ENCODE peak calls at places on chromosomes 12 and 14, in six cellular contexts. N, T, K, O, A and L are unnamed samples.

GRCh38 chr14:75826599-75826998 is 155.2 kb downstream of the TGFB3 start:
- DNase-seq in K (no peak), O (no peak), T (peak; percentile 55), A (no peak), N (no peak), L (no peak)

GRCh38 chr14:58488550-58488949 is 61.0 kb downstream of the KIAA0586 start:
- DNase-seq in K (no peak), T (peak; percentile 50), N (no peak), O (peak; percentile 14), A (no peak), L (no peak)

GRCh38 chr14:50021261-50021660 is 95.1 kb downstream of the VCPKMT start:
- DNase-seq in N (no peak), O (peak; percentile 84), A (no peak), T (no peak), K (no peak), L (no peak)

GRCh38 chr12:92393504-92393903 is 247.9 kb upstream of the BTG1 start:
- DNase-seq in A (no peak), O (no peak), K (no peak), N (no peak), T (no peak), L (no peak)

GRCh38 chr12:112347521-112347920 is 34.7 kb downstream of the HECTD4 start:
- DNase-seq in K (no peak), O (no peak), N (no peak), T (peak; percentile 99), A (no peak), L (no peak)

GRCh38 chr14:103456167-103456835 is 66.3 kb downstream of the CKB start:
- DNase-seq in K (no peak), N (no peak), A (no peak), T (peak; percentile 52), O (no peak), L (no peak)

GRCh38 chr14:33376510-33376909 is 437.8 kb downstream of the NPAS3 start:
- DNase-seq in A (no peak), O (no peak), N (no peak), T (no peak), K (no peak), L (no peak)

GRCh38 chr14:78070344-78070743 is 99.8 kb upstream of the NRXN3 start:
- DNase-seq in A (no peak), O (no peak), T (no peak), K (no peak), N (no peak), L (no peak)

GRCh38 chr12:21731144-21731543 is 43.4 kb downstream of the KCNJ8 start:
- DNase-seq in N (no peak), K (no peak), A (no peak), O (no peak), T (no peak), L (no peak)

GRCh38 chr12:54412348-54412747 is 6.7 kb downstream of the ITGA5 start:
- DNase-seq in A (no peak), T (no peak), K (no peak), N (no peak), O (no peak), L (no peak)

GRCh38 chr14:60249321-60250251 is 565 bp downstream of the PPM1A start:
- DNase-seq in T (peak; percentile 54), A (peak; percentile 72), K (peak; percentile 71), O (peak; percentile 76), N (peak; percentile 75), L (peak; percentile 71)

GRCh38 chr12:65162609-65163008 is 6.8 kb upstream of the LEMD3 start:
- DNase-seq in T (no peak), O (no peak), N (no peak), K (no peak), A (no peak), L (no peak)

GRCh38 chr12:81245918-81246611 is 168.2 kb downstream of the ACSS3 start:
- DNase-seq in O (no peak), A (no peak), N (no peak), T (no peak), K (no peak), L (no peak)

GRCh38 chr14:96122496-96122895 is 82.1 kb upstream of the BDKRB2 start:
- DNase-seq in N (no peak), O (no peak), T (peak; percentile 90), K (no peak), A (no peak), L (no peak)

GRCh38 chr12:92080390-92081285 is 65.0 kb downstream of the BTG1 start:
- DNase-seq in N (no peak), T (peak; percentile 90), A (no peak), O (peak; percentile 57), K (no peak), L (peak; percentile 68)

GRCh38 chr12:127381043-127381668 is 885.8 kb upstream of the TMEM132C start:
- DNase-seq in N (peak; percentile 60), O (peak; percentile 3), A (peak; percentile 6), T (no peak), K (no peak), L (peak; percentile 62)

GRCh38 chr12:75585309-75585708 is 73.9 kb upstream of the KRR1 start:
- DNase-seq in T (peak; percentile 92), O (no peak), N (no peak), K (no peak), A (no peak), L (no peak)

GRCh38 chr12:105741786-105742566 is 396.8 kb downstream of the NUAK1 start:
- DNase-seq in A (peak; percentile 53), N (no peak), T (peak; percentile 83), O (no peak), K (no peak), L (no peak)

DNA sequence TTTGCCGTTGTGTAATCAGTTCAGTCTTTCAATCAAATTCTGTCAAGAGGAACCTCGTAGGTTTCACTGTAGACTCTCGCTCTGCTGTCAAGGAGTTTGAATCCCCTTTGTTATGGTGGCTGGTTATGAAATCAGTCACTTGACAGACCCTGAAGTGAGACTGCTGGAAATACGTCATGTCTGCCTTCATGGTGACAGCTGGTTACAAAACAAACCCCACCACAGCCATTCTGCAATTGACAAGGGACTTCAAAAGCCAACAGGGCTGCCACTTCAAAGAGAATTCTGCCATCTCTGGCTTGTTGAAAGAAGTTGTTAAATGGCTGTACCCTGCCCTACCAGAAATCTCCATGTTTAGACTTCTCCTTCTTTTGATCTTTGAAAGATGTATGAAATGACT is 286.9 kb downstream of the ERC1 start:
- DNase-seq in O (peak; percentile 61), A (no peak), K (no peak), T (no peak), N (no peak), L (no peak)
- H3K4me3 ChIP-seq in O (peak overlapping the region; percentile 40), A (no peak overlapping the region), K (no peak overlapping the region), T (no peak overlapping the region), N (no peak overlapping the region), L (no peak overlapping the region)

GRCh38 chr12:58364389-58365086 is 423.2 kb downstream of the ATP23 start:
- DNase-seq in K (no peak), T (peak; percentile 99), A (no peak), O (no peak), N (no peak), L (no peak)

GRCh38 chr12:58368001-58368400 is 426.6 kb downstream of the ATP23 start:
- DNase-seq in T (no peak), K (no peak), O (no peak), N (no peak), A (no peak), L (no peak)

GRCh38 chr12:58365087-58365390 is 423.7 kb downstream of the ATP23 start:
- DNase-seq in A (no peak), K (no peak), N (no peak), O (no peak), T (no peak), L (no peak)

GRCh38 chr12:58369576-58369975 is 428.2 kb downstream of the ATP23 start:
- DNase-seq in A (no peak), K (no peak), N (no peak), T (peak; percentile 20), O (no peak), L (no peak)

GRCh38 chr12:58367041-58367440 is 425.7 kb downstream of the ATP23 start:
- DNase-seq in K (no peak), O (no peak), N (no peak), A (no peak), T (peak; percentile 55), L (no peak)
- H3K4me1 ChIP-seq in K (no peaks in the 10 kb centered on the region), O (no peaks in the 10 kb centered on the region), N (no peaks in the 10 kb centered on the region), A (no peaks in the 10 kb centered on the region), T (peaks cover 25% of the 10 kb centered on the region), L (no peaks in the 10 kb centered on the region)

GRCh38 chr14:100118377-100119011 is 41.0 kb downstream of the DEGS2 start:
- DNase-seq in K (no peak), O (no peak), A (no peak), N (no peak), T (peak; percentile 33), L (no peak)
- H3K36me3 ChIP-seq in K (peaks cover 12% of the 10 kb centered on the region), O (peaks cover 97% of the 10 kb centered on the region), A (no peaks in the 10 kb centered on the region), N (peaks cover 3% of the 10 kb centered on the region), T (peaks cover under 1% of the 10 kb centered on the region), L (peaks cover under 1% of the 10 kb centered on the region)

DNA sequence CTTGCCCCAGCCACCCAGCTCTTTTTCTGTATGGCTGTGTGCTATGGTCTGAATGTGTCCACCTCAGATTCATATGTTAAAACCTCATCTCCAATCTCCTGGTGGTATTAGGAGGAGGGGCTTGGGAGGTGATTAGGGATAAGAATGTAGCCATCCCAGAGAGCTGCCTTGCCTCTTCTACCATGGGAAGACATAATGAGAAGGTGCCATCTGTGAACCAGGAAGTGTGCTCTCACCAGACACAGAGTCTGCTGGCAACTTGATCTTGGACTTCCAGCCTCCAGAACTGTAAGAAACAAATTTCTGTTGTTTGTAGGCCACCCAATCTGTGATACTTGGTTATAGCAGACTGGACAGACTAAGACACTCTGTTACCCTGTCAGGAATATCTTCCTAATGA is 22.8 kb upstream of the JPH4 start:
- DNase-seq in N (no peak), T (no peak), A (no peak), O (no peak), K (no peak), L (no peak)
- H3K4me3 ChIP-seq in N (no peak overlapping the region), T (no peak overlapping the region), A (no peak overlapping the region), O (no peak overlapping the region), K (no peak overlapping the region), L (no peak overlapping the region)

GRCh38 chr14:68687746-68688145 is 105.1 kb downstream of the ZFP36L1 start:
- DNase-seq in A (no peak), K (no peak), T (peak; percentile 92), O (no peak), N (no peak), L (no peak)

GRCh38 chr14:68686212-68686478 is 106.7 kb downstream of the ZFP36L1 start:
- DNase-seq in A (no peak), O (no peak), N (no peak), K (no peak), T (no peak), L (no peak)

GRCh38 chr14:68685419-68686211 is 107.3 kb downstream of the ZFP36L1 start:
- DNase-seq in N (no peak), K (no peak), A (no peak), T (peak; percentile 84), O (peak; percentile 97), L (no peak)

GRCh38 chr14:68684466-68685418 is 108.1 kb downstream of the ZFP36L1 start:
- DNase-seq in T (no peak), N (no peak), O (no peak), K (no peak), A (no peak), L (no peak)

GRCh38 chr14:68686724-68687123 is 106.1 kb downstream of the ZFP36L1 start:
- DNase-seq in A (no peak), N (no peak), K (no peak), O (no peak), T (no peak), L (no peak)
- H3K4me1 ChIP-seq in A (peaks cover 58% of the 10 kb centered on the region), N (peaks cover 20% of the 10 kb centered on the region), K (peaks cover 23% of the 10 kb centered on the region), O (peaks cover 47% of the 10 kb centered on the region), T (peaks cover 41% of the 10 kb centered on the region), L (no peaks in the 10 kb centered on the region)

GRCh38 chr14:55384536-55384935 is 27.1 kb downstream of the ATG14 start:
- DNase-seq in N (no peak), A (no peak), K (no peak), T (no peak), O (no peak), L (no peak)
- H3K36me3 ChIP-seq in N (peaks cover 88% of the 10 kb centered on the region), A (peaks cover 26% of the 10 kb centered on the region), K (peaks cover 30% of the 10 kb centered on the region), T (peaks cover 26% of the 10 kb centered on the region), O (peaks cover 30% of the 10 kb centered on the region), L (peaks cover 11% of the 10 kb centered on the region)

GRCh38 chr14:73719361-73719760 is 5.2 kb upstream of the PNMA1 start:
- DNase-seq in O (no peak), K (no peak), A (no peak), N (no peak), T (no peak), L (no peak)
- H3K4me3 ChIP-seq in O (no peak overlapping the region), K (no peak overlapping the region), A (no peak overlapping the region), N (no peak overlapping the region), T (no peak overlapping the region), L (no peak overlapping the region)